ENCODE peak calls at places on chromosomes 1 and 21, in nine cellular contexts. One of them, this sample, is unnamed.
A peak's percentile ranks its signal among the peaks of the same experiment; 100 is the strongest.

GRCh38 chr1:21346304-21347071 is 56.2 kb upstream of the ECE1 start:
- DNase-seq in HFF-Myc: no peak
- DNase-seq in Calu3: no peak
- DNase-seq in stomach: no peak
- DNase-seq in OCI-LY7: no peak
- DNase-seq in adrenal gland: no peak
- DNase-seq in astrocyte of the cerebellum: no peak
- DNase-seq in body of pancreas: no peak
- DNase-seq in uterus: no peak
- DNase-seq in this sample: no peak

GRCh38 chr21:22211943-22212342 is 1213.7 kb downstream of the NCAM2 start:
- DNase-seq in adrenal gland: no peak
- DNase-seq in astrocyte of the cerebellum: no peak
- DNase-seq in HFF-Myc: no peak
- DNase-seq in stomach: no peak
- DNase-seq in OCI-LY7: no peak
- DNase-seq in uterus: no peak
- DNase-seq in Calu3: no peak
- DNase-seq in body of pancreas: no peak
- DNase-seq in this sample: no peak

GRCh38 chr1:186595969-186596368 is 84.3 kb downstream of the PTGS2 start:
- DNase-seq in stomach: no peak
- DNase-seq in uterus: no peak
- DNase-seq in HFF-Myc: no peak
- DNase-seq in body of pancreas: no peak
- DNase-seq in adrenal gland: no peak
- DNase-seq in Calu3: no peak
- DNase-seq in OCI-LY7: no peak
- DNase-seq in astrocyte of the cerebellum: no peak
- DNase-seq in this sample: no peak

GRCh38 chr1:60596791-60597748 is 485.3 kb upstream of the NFIA start:
- DNase-seq in OCI-LY7: no peak
- DNase-seq in stomach: no peak
- DNase-seq in Calu3: no peak
- DNase-seq in HFF-Myc: no peak
- DNase-seq in astrocyte of the cerebellum: no peak
- DNase-seq in body of pancreas: no peak
- DNase-seq in uterus: no peak
- DNase-seq in adrenal gland: no peak
- DNase-seq in this sample: no peak

GRCh38 chr1:55168353-55168752 is 46.8 kb downstream of the USP24 start:
- DNase-seq in adrenal gland: no peak
- DNase-seq in body of pancreas: no peak
- DNase-seq in stomach: no peak
- DNase-seq in astrocyte of the cerebellum: no peak
- DNase-seq in Calu3: no peak
- DNase-seq in OCI-LY7: no peak
- DNase-seq in uterus: no peak
- DNase-seq in HFF-Myc: no peak
- DNase-seq in this sample: no peak

GRCh38 chr1:58971629-58972140 is 187.8 kb upstream of the JUN start:
- DNase-seq in body of pancreas: peak; percentile 69
- DNase-seq in adrenal gland: peak; percentile 91
- DNase-seq in HFF-Myc: no peak
- DNase-seq in OCI-LY7: no peak
- DNase-seq in stomach: peak; percentile 32
- DNase-seq in Calu3: no peak
- DNase-seq in astrocyte of the cerebellum: no peak
- DNase-seq in uterus: peak; percentile 63
- DNase-seq in this sample: no peak

GRCh38 chr1:34800214-34800613 is 7.4 kb downstream of the GJA4 start:
- DNase-seq in stomach: no peak
- DNase-seq in OCI-LY7: no peak
- DNase-seq in Calu3: no peak
- DNase-seq in HFF-Myc: no peak
- DNase-seq in astrocyte of the cerebellum: no peak
- DNase-seq in uterus: no peak
- DNase-seq in body of pancreas: no peak
- DNase-seq in adrenal gland: peak; percentile 66
- DNase-seq in this sample: no peak

GRCh38 chr1:119701659-119702058 is 10.1 kb upstream of the PHGDH start:
- DNase-seq in Calu3: no peak
- DNase-seq in astrocyte of the cerebellum: no peak
- DNase-seq in HFF-Myc: no peak
- DNase-seq in stomach: no peak
- DNase-seq in body of pancreas: no peak
- DNase-seq in uterus: no peak
- DNase-seq in OCI-LY7: no peak
- DNase-seq in adrenal gland: no peak
- DNase-seq in this sample: no peak

GRCh38 chr1:29811727-29812396 is 575.5 kb downstream of the PTPRU start:
- DNase-seq in adrenal gland: no peak
- DNase-seq in stomach: peak; percentile 16
- DNase-seq in uterus: no peak
- DNase-seq in body of pancreas: no peak
- DNase-seq in OCI-LY7: no peak
- DNase-seq in Calu3: no peak
- DNase-seq in HFF-Myc: no peak
- DNase-seq in astrocyte of the cerebellum: no peak
- DNase-seq in this sample: no peak

GRCh38 chr1:3425486-3426215 is 28.8 kb upstream of the ARHGEF16 start:
- DNase-seq in adrenal gland: no peak
- DNase-seq in uterus: no peak
- DNase-seq in HFF-Myc: no peak
- DNase-seq in OCI-LY7: no peak
- DNase-seq in body of pancreas: no peak
- DNase-seq in astrocyte of the cerebellum: no peak
- DNase-seq in stomach: no peak
- DNase-seq in Calu3: no peak
- DNase-seq in this sample: no peak

GRCh38 chr1:97271906-97272788 is 550.6 kb downstream of the PTBP2 start:
- DNase-seq in uterus: no peak
- DNase-seq in adrenal gland: no peak
- DNase-seq in Calu3: no peak
- DNase-seq in HFF-Myc: no peak
- DNase-seq in OCI-LY7: no peak
- DNase-seq in stomach: no peak
- DNase-seq in astrocyte of the cerebellum: no peak
- DNase-seq in body of pancreas: no peak
- DNase-seq in this sample: no peak

GRCh38 chr1:2496087-2496622 is 20.1 kb downstream of the PLCH2 start:
- DNase-seq in adrenal gland: no peak
- DNase-seq in body of pancreas: no peak
- DNase-seq in OCI-LY7: peak; percentile 95
- DNase-seq in HFF-Myc: no peak
- DNase-seq in Calu3: no peak
- DNase-seq in stomach: no peak
- DNase-seq in uterus: no peak
- DNase-seq in astrocyte of the cerebellum: no peak
- DNase-seq in this sample: peak; percentile 78

GRCh38 chr1:236009857-236010256 is 55.0 kb downstream of the NID1 start:
- DNase-seq in stomach: no peak
- DNase-seq in astrocyte of the cerebellum: peak; percentile 26
- DNase-seq in Calu3: no peak
- DNase-seq in OCI-LY7: no peak
- DNase-seq in body of pancreas: no peak
- DNase-seq in adrenal gland: no peak
- DNase-seq in uterus: no peak
- DNase-seq in HFF-Myc: peak; percentile 74
- DNase-seq in this sample: no peak

GRCh38 chr21:30194701-30195299 is 21.1 kb downstream of the CLDN8 start:
- DNase-seq in astrocyte of the cerebellum: peak; percentile 4
- DNase-seq in body of pancreas: no peak
- DNase-seq in OCI-LY7: peak; percentile 38
- DNase-seq in stomach: no peak
- DNase-seq in uterus: no peak
- DNase-seq in HFF-Myc: no peak
- DNase-seq in adrenal gland: no peak
- DNase-seq in Calu3: peak; percentile 38
- DNase-seq in this sample: peak; percentile 5
- TF ChIP-seq CTCF in astrocyte of the cerebellum: peak; percentile 36
- TF ChIP-seq CTCF in body of pancreas: peak; percentile 33
- TF ChIP-seq CTCF in OCI-LY7: peak; percentile 83
- TF ChIP-seq CTCF in stomach: no peak
- TF ChIP-seq CTCF in uterus: no peak
- TF ChIP-seq CTCF in HFF-Myc: peak; percentile 59
- TF ChIP-seq CTCF in adrenal gland: no peak
- TF ChIP-seq CTCF in Calu3: peak; percentile 33
- TF ChIP-seq CTCF in this sample: peak; percentile 15

GRCh38 chr21:43355925-43356289 is 71.0 kb downstream of the SIK1 start:
- DNase-seq in OCI-LY7: peak; percentile 31
- DNase-seq in astrocyte of the cerebellum: no peak
- DNase-seq in adrenal gland: no peak
- DNase-seq in body of pancreas: no peak
- DNase-seq in HFF-Myc: no peak
- DNase-seq in stomach: no peak
- DNase-seq in Calu3: peak; percentile 28
- DNase-seq in uterus: no peak
- DNase-seq in this sample: peak; percentile 65
- TF ChIP-seq CTCF in OCI-LY7: peak; percentile 47
- TF ChIP-seq CTCF in astrocyte of the cerebellum: no peak
- TF ChIP-seq CTCF in adrenal gland: no peak
- TF ChIP-seq CTCF in body of pancreas: no peak
- TF ChIP-seq CTCF in HFF-Myc: no peak
- TF ChIP-seq CTCF in stomach: no peak
- TF ChIP-seq CTCF in Calu3: no peak
- TF ChIP-seq CTCF in uterus: no peak
- TF ChIP-seq CTCF in this sample: peak; percentile 62

DNA sequence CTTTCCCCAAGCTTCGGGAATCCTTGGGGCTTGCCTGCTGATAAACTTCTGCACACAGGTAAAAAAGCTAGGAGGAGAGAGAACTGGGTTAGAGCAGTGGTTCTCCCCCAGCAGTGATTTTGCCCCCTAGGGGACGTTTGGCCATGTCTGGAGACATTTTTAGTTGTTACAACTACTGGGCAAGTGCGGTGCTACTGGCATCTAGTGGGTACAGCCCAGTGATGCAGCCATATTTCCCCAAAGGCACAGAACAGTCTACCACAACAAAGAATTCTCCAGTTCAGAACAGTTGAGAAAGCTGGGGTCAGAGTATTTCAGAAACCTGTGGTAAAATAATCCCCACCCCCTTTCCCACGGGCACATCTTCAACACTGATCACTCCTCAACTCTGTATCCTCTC is 41.3 kb downstream of the LRRC71 start:
- DNase-seq in astrocyte of the cerebellum: no peak
- DNase-seq in uterus: no peak
- DNase-seq in HFF-Myc: no peak
- DNase-seq in stomach: no peak
- DNase-seq in adrenal gland: no peak
- DNase-seq in OCI-LY7: peak; percentile 59
- DNase-seq in body of pancreas: no peak
- DNase-seq in Calu3: peak; percentile 27
- DNase-seq in this sample: no peak
- TF ChIP-seq CTCF in astrocyte of the cerebellum: peak; percentile 29
- TF ChIP-seq CTCF in uterus: no peak
- TF ChIP-seq CTCF in HFF-Myc: peak; percentile 42
- TF ChIP-seq CTCF in stomach: no peak
- TF ChIP-seq CTCF in adrenal gland: no peak
- TF ChIP-seq CTCF in OCI-LY7: peak; percentile 80
- TF ChIP-seq CTCF in body of pancreas: no peak
- TF ChIP-seq CTCF in Calu3: peak; percentile 20
- TF ChIP-seq CTCF in this sample: no peak

GRCh38 chr21:35238119-35238518 is 189.0 kb upstream of the RUNX1 start:
- DNase-seq in body of pancreas: no peak
- DNase-seq in Calu3: no peak
- DNase-seq in OCI-LY7: no peak
- DNase-seq in HFF-Myc: no peak
- DNase-seq in astrocyte of the cerebellum: no peak
- DNase-seq in adrenal gland: no peak
- DNase-seq in uterus: no peak
- DNase-seq in stomach: no peak
- DNase-seq in this sample: no peak

GRCh38 chr21:35237287-35237686 is 188.2 kb upstream of the RUNX1 start:
- DNase-seq in body of pancreas: no peak
- DNase-seq in uterus: no peak
- DNase-seq in OCI-LY7: no peak
- DNase-seq in Calu3: no peak
- DNase-seq in stomach: no peak
- DNase-seq in adrenal gland: no peak
- DNase-seq in HFF-Myc: no peak
- DNase-seq in astrocyte of the cerebellum: no peak
- DNase-seq in this sample: no peak

GRCh38 chr21:35236090-35236489 is 187.0 kb upstream of the RUNX1 start:
- DNase-seq in HFF-Myc: no peak
- DNase-seq in adrenal gland: no peak
- DNase-seq in body of pancreas: no peak
- DNase-seq in stomach: no peak
- DNase-seq in OCI-LY7: peak; percentile 52
- DNase-seq in astrocyte of the cerebellum: no peak
- DNase-seq in Calu3: no peak
- DNase-seq in uterus: no peak
- DNase-seq in this sample: peak; percentile 10

GRCh38 chr21:35232545-35233176 is 183.6 kb upstream of the RUNX1 start:
- DNase-seq in stomach: peak; percentile 59
- DNase-seq in astrocyte of the cerebellum: peak; percentile 75
- DNase-seq in HFF-Myc: no peak
- DNase-seq in Calu3: peak; percentile 68
- DNase-seq in uterus: no peak
- DNase-seq in adrenal gland: peak; percentile 83
- DNase-seq in OCI-LY7: no peak
- DNase-seq in body of pancreas: peak; percentile 45
- DNase-seq in this sample: no peak

DNA sequence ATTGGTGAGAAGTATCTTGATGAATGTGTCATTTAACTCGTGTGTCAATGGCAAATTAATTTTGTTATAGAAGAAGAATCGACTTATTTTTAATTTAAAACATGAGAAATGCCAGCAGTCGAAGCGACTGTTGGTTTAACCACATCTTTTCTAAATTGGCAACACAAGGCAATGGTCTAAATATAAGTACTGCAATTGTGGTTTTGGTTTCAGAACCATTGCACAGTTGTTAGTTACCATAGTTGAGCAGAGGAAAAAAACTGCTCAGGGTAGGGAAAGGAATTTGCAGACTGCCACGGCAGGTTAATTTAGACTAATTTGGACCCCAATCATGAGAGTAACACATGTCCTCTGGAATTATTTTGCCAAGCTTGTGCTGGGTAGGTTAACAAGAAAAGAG is 185.6 kb upstream of the RUNX1 start:
- DNase-seq in astrocyte of the cerebellum: peak; percentile 66
- DNase-seq in stomach: no peak
- DNase-seq in Calu3: no peak
- DNase-seq in OCI-LY7: peak; percentile 75
- DNase-seq in body of pancreas: no peak
- DNase-seq in uterus: no peak
- DNase-seq in adrenal gland: no peak
- DNase-seq in HFF-Myc: no peak
- DNase-seq in this sample: peak; percentile 16
- TF ChIP-seq CTCF in astrocyte of the cerebellum: no peak
- TF ChIP-seq CTCF in stomach: no peak
- TF ChIP-seq CTCF in Calu3: no peak
- TF ChIP-seq CTCF in OCI-LY7: no peak
- TF ChIP-seq CTCF in body of pancreas: no peak
- TF ChIP-seq CTCF in uterus: no peak
- TF ChIP-seq CTCF in adrenal gland: no peak
- TF ChIP-seq CTCF in HFF-Myc: no peak
- TF ChIP-seq CTCF in this sample: no peak

This sample was measured in GM20000.